ENCODE peak calls at places on chromosomes 2 and 18, in five cellular contexts. V is neural crest cell, S is mammary epithelial cell, R is endothelial cell, I is heart right ventricle. N is an unnamed sample.

GRCh38 chr2:54107903-54108615 is 7.4 kb upstream of the ACYP2 start:
- DNase-seq in S (peak; percentile 33), V (no peak), I (no peak), R (no peak), N (no peak)

GRCh38 chr2:217366996-217367395 is 507.1 kb upstream of the TNP1 start:
- DNase-seq in I (no peak), V (no peak), S (peak; percentile 58), R (no peak), N (no peak)

GRCh38 chr18:48966523-48966922 is 15.8 kb upstream of the SMAD7 start:
- DNase-seq in S (no peak), R (no peak), I (no peak), V (no peak), N (no peak)

GRCh38 chr2:183242937-183243336 is 118.7 kb downstream of the NUP35 start:
- DNase-seq in R (no peak), V (no peak), S (peak; percentile 65), I (no peak), N (no peak)

GRCh38 chr2:70085711-70086277 is 1.5 kb upstream of the PCBP1 start:
- DNase-seq in S (no peak), I (no peak), V (no peak), R (no peak), N (no peak)

GRCh38 chr2:74223941-74224770 is 25.7 kb downstream of the MTHFD2 start:
- DNase-seq in S (no peak), I (no peak), R (no peak), V (no peak), N (no peak)

GRCh38 chr2:69597843-69598610 is 45.5 kb downstream of the AAK1 start:
- DNase-seq in I (no peak), S (no peak), R (no peak), V (no peak), N (no peak)

GRCh38 chr18:44901283-44901682 is 220.6 kb downstream of the SETBP1 start:
- DNase-seq in S (no peak), I (no peak), V (no peak), R (no peak), N (no peak)

GRCh38 chr18:22432672-22433137 is 15.0 kb upstream of the CTAGE1 start:
- DNase-seq in V (no peak), S (peak; percentile 89), I (peak; percentile 71), R (no peak), N (no peak)

GRCh38 chr2:66389651-66390131 is 45.2 kb upstream of the MEIS1 start:
- DNase-seq in S (peak; percentile 11), V (no peak), R (no peak), I (no peak), N (no peak)

GRCh38 chr2:150296795-150297546 is 190.5 kb downstream of the RND3 start:
- DNase-seq in V (no peak), I (no peak), R (no peak), S (peak; percentile 74), N (no peak)

GRCh38 chr2:204010611-204011560 is 74.3 kb downstream of the ICOS start:
- DNase-seq in V (no peak), R (no peak), S (peak; percentile 23), I (no peak), N (no peak)

GRCh38 chr2:237923507-237924163 is 43.2 kb upstream of the UBE2F start:
- DNase-seq in S (peak; percentile 29), R (peak; percentile 90), I (peak; percentile 84), V (peak; percentile 85), N (peak; percentile 91)

GRCh38 chr2:165924950-165925349 is 28.6 kb downstream of the TTC21B start:
- DNase-seq in R (no peak), S (no peak), V (no peak), I (no peak), N (no peak)

GRCh38 chr2:225177098-225177497 is 134.8 kb upstream of the DOCK10 start:
- DNase-seq in I (no peak), S (peak; percentile 72), R (no peak), V (no peak), N (no peak)

GRCh38 chr2:55856936-55857335 is 66.6 kb downstream of the EFEMP1 start:
- DNase-seq in I (no peak), S (peak; percentile 97), R (no peak), V (no peak), N (no peak)

GRCh38 chr2:32355976-32356734 is 668 bp upstream of the BIRC6 start:
- DNase-seq in R (no peak), V (no peak), I (no peak), S (no peak), N (no peak)

GRCh38 chr2:72953528-72953927 is 36.2 kb downstream of the EMX1 start:
- DNase-seq in S (no peak), R (no peak), I (no peak), V (no peak), N (no peak)

GRCh38 chr18:61322265-61322873 is 10.9 kb upstream of the CDH20 start:
- DNase-seq in V (peak; percentile 83), S (peak; percentile 35), R (peak; percentile 90), I (peak; percentile 58), N (peak; percentile 86)

GRCh38 chr2:237122214-237122666 is 36.6 kb downstream of the COPS8 start:
- DNase-seq in V (peak; percentile 52), R (peak; percentile 78), S (peak; percentile 54), I (peak; percentile 65), N (peak; percentile 60)

GRCh38 chr18:35504996-35505395 is 7.2 kb upstream of the INO80C start:
- DNase-seq in V (no peak), S (no peak), R (no peak), I (no peak), N (no peak)

DNA sequence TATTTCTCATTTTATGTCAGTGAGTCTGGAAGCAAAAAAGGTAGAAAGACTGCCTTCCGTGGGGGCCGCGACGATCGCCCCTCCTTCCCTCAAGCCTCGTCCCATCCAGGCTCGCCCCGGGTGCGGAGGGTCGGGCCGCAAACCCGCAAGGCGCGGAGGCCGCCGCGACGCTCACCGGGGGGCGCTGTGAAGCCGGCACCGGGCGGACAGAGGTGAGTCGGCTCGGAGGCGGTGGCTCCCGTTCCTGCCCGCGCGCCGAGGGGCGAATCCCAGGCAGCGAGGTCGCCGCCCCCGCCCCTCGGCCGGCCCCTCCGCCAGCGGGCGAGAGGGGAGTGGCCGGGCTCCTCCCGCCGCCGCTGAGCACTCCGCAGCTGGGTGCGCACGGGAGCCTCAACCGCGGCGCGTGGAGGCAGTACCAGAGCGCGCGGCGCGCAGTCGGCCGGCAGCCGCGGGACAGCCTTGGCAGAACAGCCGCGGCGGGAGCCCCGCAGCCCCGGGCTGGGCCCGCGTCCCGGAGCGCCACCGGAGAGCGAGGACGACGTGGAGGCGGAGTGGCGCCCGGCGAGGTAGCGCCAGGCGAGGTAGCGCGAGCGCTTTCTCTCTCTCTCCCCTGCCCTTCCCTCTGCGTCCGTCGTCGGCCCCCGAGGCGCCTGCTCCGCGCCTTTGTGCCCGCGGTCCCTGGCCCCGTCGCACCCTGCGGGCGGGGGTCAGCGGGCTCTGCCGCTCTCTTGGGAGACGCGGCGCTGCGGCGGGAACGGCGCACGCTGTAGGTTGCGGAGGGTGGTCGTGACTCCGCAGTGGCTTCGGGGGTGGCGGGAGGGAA is at the start of gene MYO1B:
- DNase-seq in I (peak; percentile 76), S (peak; percentile 89), V (peak; percentile 71), R (peak; percentile 90), N (peak; percentile 89)
- TF ChIP-seq CTCF in I (peak; percentile 59), S (peak; percentile 71), V (peak; percentile 58), R (peak; percentile 51), N (peak; percentile 26)

GRCh38 chr2:142286618-142287017 is 155.8 kb upstream of the LRP1B start:
- DNase-seq in R (peak; percentile 26), V (peak; percentile 5), S (peak; percentile 13), I (no peak), N (peak; percentile 18)
- TF ChIP-seq CTCF in R (peak; percentile 35), V (peak; percentile 60), S (peak; percentile 37), I (no peak), N (peak; percentile 54)

GRCh38 chr2:101864426-101864825 is 127.3 kb upstream of the IL1R2 start:
- DNase-seq in S (no peak), V (no peak), R (no peak), I (no peak), N (no peak)
- TF ChIP-seq CTCF in S (no peak), V (no peak), R (no peak), I (no peak), N (no peak)

GRCh38 chr18:77114070-77114563 is 18.5 kb downstream of the MBP start:
- DNase-seq in V (no peak), I (no peak), S (no peak), R (no peak), N (no peak)
- TF ChIP-seq CTCF in V (no peak), I (no peak), S (no peak), R (no peak), N (no peak)

GRCh38 chr2:132400169-132400900 is 16.3 kb upstream of the GPR39 start:
- DNase-seq in I (no peak), R (no peak), V (no peak), S (peak; percentile 72), N (no peak)
- TF ChIP-seq CTCF in I (no peak), R (no peak), V (no peak), S (peak; percentile 48), N (no peak)

GRCh38 chr2:29000481-29000880 is 19.4 kb downstream of the TOGARAM2 start:
- DNase-seq in V (no peak), R (no peak), S (no peak), I (no peak), N (no peak)
- TF ChIP-seq CTCF in V (no peak), R (no peak), S (no peak), I (no peak), N (no peak)

GRCh38 chr2:43360137-43360536 is 133.7 kb upstream of the ZFP36L2 start:
- DNase-seq in I (no peak), S (no peak), R (no peak), V (no peak), N (no peak)
- TF ChIP-seq CTCF in I (no peak), S (no peak), R (no peak), V (no peak), N (no peak)

DNA sequence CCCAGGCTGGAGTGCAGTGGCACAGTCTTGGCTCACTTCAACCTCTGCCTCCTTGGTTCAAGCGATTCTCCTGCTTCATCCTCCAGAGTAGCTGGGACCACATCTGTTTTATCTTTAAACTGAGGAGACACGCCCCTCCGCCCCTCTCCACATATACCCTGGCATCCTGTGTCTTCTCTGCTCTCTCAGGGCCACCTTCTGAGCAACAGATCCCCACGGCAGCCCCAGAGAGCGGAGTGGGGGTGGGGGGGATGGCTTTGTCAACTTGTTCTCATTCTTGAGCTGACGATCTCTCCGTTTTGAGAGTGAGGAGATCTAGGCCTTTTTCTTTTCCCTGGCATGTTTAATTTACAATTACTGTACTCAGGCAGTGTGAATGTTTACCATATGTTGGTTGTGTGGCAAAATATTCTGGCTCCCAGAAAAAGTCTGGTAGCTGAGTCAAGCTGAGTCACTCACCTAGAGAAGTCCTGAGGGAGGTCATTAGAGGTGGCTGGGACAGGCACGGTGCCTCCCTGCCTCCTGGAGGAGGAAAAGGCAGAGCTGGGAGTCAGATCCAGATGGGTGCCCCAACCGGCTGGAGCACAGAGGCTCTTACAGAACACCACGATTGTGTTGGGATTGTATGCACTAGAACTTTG is 19.5 kb upstream of the ID2 start:
- DNase-seq in S (peak; percentile 59), R (no peak), I (no peak), V (no peak), N (no peak)
- TF ChIP-seq CTCF in S (peak; percentile 32), R (no peak), I (no peak), V (no peak), N (no peak)